ENCODE peak calls at places on chromosome 17, in five cellular contexts. One of them, this sample, is unnamed.

GRCh38 chr17:64599187-64599676 is 62.9 kb downstream of the SMURF2 start:
- DNase-seq in HCT116: no peak
- DNase-seq in choroid plexus epithelial cell: peak; percentile 28
- DNase-seq in cardiac fibroblast: no peak
- DNase-seq in progenitor cell of endocrine pancreas: no peak
- DNase-seq in this sample: no peak

GRCh38 chr17:66541461-66542182 is 239.2 kb downstream of the PRKCA start:
- DNase-seq in HCT116: no peak
- DNase-seq in choroid plexus epithelial cell: peak; percentile 72
- DNase-seq in cardiac fibroblast: peak; percentile 67
- DNase-seq in progenitor cell of endocrine pancreas: no peak
- DNase-seq in this sample: no peak

GRCh38 chr17:48630009-48630924 is 4.1 kb upstream of the HOXB9 start:
- DNase-seq in HCT116: no peak
- DNase-seq in choroid plexus epithelial cell: no peak
- DNase-seq in cardiac fibroblast: no peak
- DNase-seq in progenitor cell of endocrine pancreas: no peak
- DNase-seq in this sample: no peak

GRCh38 chr17:83161298-83162034 is 82.1 kb downstream of the METRNL start:
- DNase-seq in HCT116: no peak
- DNase-seq in choroid plexus epithelial cell: no peak
- DNase-seq in cardiac fibroblast: no peak
- DNase-seq in progenitor cell of endocrine pancreas: no peak
- DNase-seq in this sample: no peak

GRCh38 chr17:48543854-48544355 is 1.0 kb downstream of the HOXB2 start:
- DNase-seq in HCT116: no peak
- DNase-seq in choroid plexus epithelial cell: no peak
- DNase-seq in cardiac fibroblast: no peak
- DNase-seq in progenitor cell of endocrine pancreas: no peak
- DNase-seq in this sample: no peak

GRCh38 chr17:79505199-79505598 is 105.7 kb downstream of the RBFOX3 start:
- DNase-seq in HCT116: no peak
- DNase-seq in choroid plexus epithelial cell: no peak
- DNase-seq in cardiac fibroblast: no peak
- DNase-seq in progenitor cell of endocrine pancreas: no peak
- DNase-seq in this sample: no peak

GRCh38 chr17:79844869-79845600 is 5.8 kb upstream of the CBX4 start:
- DNase-seq in HCT116: no peak
- DNase-seq in choroid plexus epithelial cell: no peak
- DNase-seq in cardiac fibroblast: peak; percentile 21
- DNase-seq in progenitor cell of endocrine pancreas: peak; percentile 59
- DNase-seq in this sample: no peak

GRCh38 chr17:39194089-39194984 is 3.1 kb downstream of the CACNB1 start:
- DNase-seq in HCT116: no peak
- DNase-seq in choroid plexus epithelial cell: peak; percentile 53
- DNase-seq in cardiac fibroblast: peak; percentile 68
- DNase-seq in progenitor cell of endocrine pancreas: no peak
- DNase-seq in this sample: no peak

GRCh38 chr17:7922499-7923289 is 6.6 kb upstream of the RNF227 start:
- DNase-seq in HCT116: no peak
- DNase-seq in choroid plexus epithelial cell: peak; percentile 83
- DNase-seq in cardiac fibroblast: peak; percentile 77
- DNase-seq in progenitor cell of endocrine pancreas: peak; percentile 80
- DNase-seq in this sample: peak; percentile 82

GRCh38 chr17:39012725-39013124 is 45.5 kb upstream of the FBXO47 start:
- DNase-seq in HCT116: no peak
- DNase-seq in choroid plexus epithelial cell: no peak
- DNase-seq in cardiac fibroblast: no peak
- DNase-seq in progenitor cell of endocrine pancreas: no peak
- DNase-seq in this sample: no peak

GRCh38 chr17:2239882-2240430 is 63.6 kb downstream of the SMG6 start:
- DNase-seq in HCT116: no peak
- DNase-seq in choroid plexus epithelial cell: peak; percentile 96
- DNase-seq in cardiac fibroblast: peak; percentile 94
- DNase-seq in progenitor cell of endocrine pancreas: no peak
- DNase-seq in this sample: no peak

GRCh38 chr17:31489295-31490018 is 98.0 kb downstream of the RAB11FIP4 start:
- DNase-seq in HCT116: peak; percentile 31
- DNase-seq in choroid plexus epithelial cell: no peak
- DNase-seq in cardiac fibroblast: no peak
- DNase-seq in progenitor cell of endocrine pancreas: peak; percentile 62
- DNase-seq in this sample: no peak

GRCh38 chr17:32518856-32519768 is 32.3 kb downstream of the CDK5R1 start:
- DNase-seq in HCT116: no peak
- DNase-seq in choroid plexus epithelial cell: peak; percentile 16
- DNase-seq in cardiac fibroblast: peak; percentile 67
- DNase-seq in progenitor cell of endocrine pancreas: peak; percentile 57
- DNase-seq in this sample: peak; percentile 77

GRCh38 chr17:75049057-75049456 is 2.0 kb downstream of the KCTD2 start:
- DNase-seq in HCT116: no peak
- DNase-seq in choroid plexus epithelial cell: no peak
- DNase-seq in cardiac fibroblast: no peak
- DNase-seq in progenitor cell of endocrine pancreas: no peak
- DNase-seq in this sample: no peak

GRCh38 chr17:56707312-56708219 is 114.1 kb downstream of the NOG start:
- DNase-seq in HCT116: no peak
- DNase-seq in choroid plexus epithelial cell: peak; percentile 4
- DNase-seq in cardiac fibroblast: peak; percentile 38
- DNase-seq in progenitor cell of endocrine pancreas: no peak
- DNase-seq in this sample: peak; percentile 29

GRCh38 chr17:1865252-1866037 is 35.6 kb downstream of the RPA1 start:
- DNase-seq in HCT116: peak; percentile 4
- DNase-seq in choroid plexus epithelial cell: peak; percentile 40
- DNase-seq in cardiac fibroblast: peak; percentile 62
- DNase-seq in progenitor cell of endocrine pancreas: no peak
- DNase-seq in this sample: no peak

GRCh38 chr17:75331671-75332070 is 42.4 kb upstream of the SLC25A19 start:
- DNase-seq in HCT116: no peak
- DNase-seq in choroid plexus epithelial cell: no peak
- DNase-seq in cardiac fibroblast: no peak
- DNase-seq in progenitor cell of endocrine pancreas: no peak
- DNase-seq in this sample: no peak

GRCh38 chr17:59565959-59566324 is 532 bp downstream of the DHX40 start:
- DNase-seq in HCT116: peak; percentile 81
- DNase-seq in choroid plexus epithelial cell: peak; percentile 80
- DNase-seq in cardiac fibroblast: peak; percentile 86
- DNase-seq in progenitor cell of endocrine pancreas: peak; percentile 35
- DNase-seq in this sample: peak; percentile 39

GRCh38 chr17:40348562-40349476 is 15.7 kb downstream of the GJD3 start:
- DNase-seq in HCT116: no peak
- DNase-seq in choroid plexus epithelial cell: no peak
- DNase-seq in cardiac fibroblast: no peak
- DNase-seq in progenitor cell of endocrine pancreas: no peak
- DNase-seq in this sample: no peak

GRCh38 chr17:75031972-75032895 is 14.5 kb downstream of the ATP5PD start:
- DNase-seq in HCT116: peak; percentile 38
- DNase-seq in choroid plexus epithelial cell: peak; percentile 64
- DNase-seq in cardiac fibroblast: peak; percentile 78
- DNase-seq in progenitor cell of endocrine pancreas: no peak
- DNase-seq in this sample: no peak

GRCh38 chr17:82819015-82819414 is 20.8 kb downstream of the ZNF750 start:
- DNase-seq in HCT116: no peak
- DNase-seq in choroid plexus epithelial cell: no peak
- DNase-seq in cardiac fibroblast: no peak
- DNase-seq in progenitor cell of endocrine pancreas: no peak
- DNase-seq in this sample: no peak

GRCh38 chr17:41486809-41487530 is 2.7 kb downstream of the KRT36 start:
- DNase-seq in HCT116: no peak
- DNase-seq in choroid plexus epithelial cell: no peak
- DNase-seq in cardiac fibroblast: peak; percentile 9
- DNase-seq in progenitor cell of endocrine pancreas: no peak
- DNase-seq in this sample: no peak

GRCh38 chr17:20066253-20066652 is 57.1 kb downstream of the SPECC1 start:
- DNase-seq in HCT116: no peak
- DNase-seq in choroid plexus epithelial cell: peak; percentile 64
- DNase-seq in cardiac fibroblast: peak; percentile 79
- DNase-seq in progenitor cell of endocrine pancreas: no peak
- DNase-seq in this sample: no peak

GRCh38 chr17:69500911-69501429 is 86.5 kb downstream of the MAP2K6 start:
- DNase-seq in HCT116: no peak
- DNase-seq in choroid plexus epithelial cell: no peak
- DNase-seq in cardiac fibroblast: no peak
- DNase-seq in progenitor cell of endocrine pancreas: no peak
- DNase-seq in this sample: no peak
- TF ChIP-seq CTCF in HCT116: no peak
- TF ChIP-seq CTCF in choroid plexus epithelial cell: no peak
- TF ChIP-seq CTCF in cardiac fibroblast: no peak
- TF ChIP-seq CTCF in progenitor cell of endocrine pancreas: no peak
- TF ChIP-seq CTCF in this sample: no peak

DNA sequence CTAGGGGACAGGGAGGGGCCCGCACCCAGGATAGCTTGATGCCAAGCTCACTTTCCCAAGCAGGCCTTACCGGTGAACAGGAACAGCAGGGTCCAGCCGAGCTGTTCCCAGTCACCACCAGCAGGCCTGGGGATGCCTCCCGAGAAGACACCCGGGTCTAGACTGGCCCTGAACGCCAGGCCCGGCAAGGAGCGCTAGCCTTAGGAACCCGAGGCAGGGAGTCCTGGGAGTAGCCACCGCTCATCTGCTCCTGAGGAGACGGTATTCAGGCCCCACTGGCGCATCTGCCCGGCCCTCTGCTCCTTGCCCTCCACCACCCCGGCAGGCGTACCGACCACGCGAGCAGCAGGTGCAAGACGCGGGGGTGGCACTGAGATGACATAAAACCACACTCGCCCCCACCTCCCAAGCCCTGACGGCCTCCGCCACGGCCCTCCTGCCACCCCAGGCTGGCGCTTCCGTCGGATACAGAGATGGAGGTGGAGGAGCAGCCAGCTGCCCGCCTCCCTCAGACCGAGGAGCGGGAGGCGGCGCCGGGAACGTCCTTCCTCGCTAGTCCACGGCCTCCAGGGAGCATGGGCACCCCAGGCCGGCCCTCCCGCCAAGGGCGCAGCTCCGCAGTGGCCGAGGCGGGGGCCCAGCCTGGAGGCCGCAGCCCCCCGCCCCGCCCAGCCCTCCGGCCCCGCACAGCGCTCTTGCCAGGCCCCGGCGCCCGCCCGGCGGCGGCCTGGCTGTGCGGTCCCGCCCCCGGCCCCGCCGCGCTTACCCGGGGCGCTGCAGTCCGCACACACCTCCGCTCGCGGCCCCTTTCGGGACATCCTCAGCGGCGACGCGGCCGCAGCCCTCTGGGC is 662 bp downstream of the GIT1 start:
- DNase-seq in HCT116: no peak
- DNase-seq in choroid plexus epithelial cell: peak; percentile 41
- DNase-seq in cardiac fibroblast: peak; percentile 38
- DNase-seq in progenitor cell of endocrine pancreas: no peak
- DNase-seq in this sample: no peak
- TF ChIP-seq CTCF in HCT116: no peak
- TF ChIP-seq CTCF in choroid plexus epithelial cell: no peak
- TF ChIP-seq CTCF in cardiac fibroblast: no peak
- TF ChIP-seq CTCF in progenitor cell of endocrine pancreas: no peak
- TF ChIP-seq CTCF in this sample: no peak

DNA sequence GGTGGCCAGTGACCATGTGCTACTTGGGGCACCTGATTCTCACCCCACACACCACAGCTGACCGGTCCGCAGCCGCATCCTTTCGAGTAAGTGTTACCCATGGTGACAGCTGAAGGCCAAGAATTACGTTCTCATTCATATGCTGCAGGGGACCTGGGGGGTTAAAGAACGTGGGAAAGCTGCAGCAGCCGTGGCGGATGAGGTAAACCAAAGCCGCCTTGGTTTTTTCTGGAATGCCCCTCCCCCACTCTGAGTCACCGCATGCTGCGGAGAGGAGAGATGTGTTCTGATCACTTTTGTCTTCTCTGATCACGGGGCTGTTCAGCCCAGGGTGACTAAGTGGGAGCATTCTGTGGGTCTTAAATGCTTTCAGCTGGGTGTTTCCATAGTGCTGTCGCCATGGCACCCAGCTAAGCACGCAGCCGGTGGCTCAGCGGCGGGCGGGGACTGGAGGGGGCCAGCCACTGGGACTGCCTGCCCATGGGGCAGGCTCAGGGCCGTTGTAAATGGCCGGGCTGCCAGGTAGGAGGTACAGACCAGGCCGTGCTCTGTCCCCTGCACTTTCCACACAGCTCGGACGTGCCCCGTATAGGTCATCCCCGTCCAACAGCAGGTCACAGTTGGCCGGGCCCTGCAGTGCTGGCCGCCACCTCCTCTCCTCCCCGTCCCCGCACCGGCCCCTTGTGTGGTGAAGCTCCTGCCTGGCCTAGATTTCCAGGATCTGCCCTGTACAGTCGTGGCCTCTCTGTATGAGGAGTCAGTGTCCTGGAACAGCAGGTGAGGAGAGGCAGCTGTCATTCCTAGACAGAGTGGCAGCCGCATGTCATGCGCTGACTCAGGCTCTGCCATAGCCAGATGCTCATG is 60.0 kb downstream of the BAIAP2 start:
- DNase-seq in HCT116: peak; percentile 99
- DNase-seq in choroid plexus epithelial cell: peak; percentile 99
- DNase-seq in cardiac fibroblast: peak; percentile 100
- DNase-seq in progenitor cell of endocrine pancreas: peak; percentile 44
- DNase-seq in this sample: peak; percentile 77
- TF ChIP-seq CTCF in HCT116: no peak
- TF ChIP-seq CTCF in choroid plexus epithelial cell: peak; percentile 21
- TF ChIP-seq CTCF in cardiac fibroblast: no peak
- TF ChIP-seq CTCF in progenitor cell of endocrine pancreas: peak; percentile 20
- TF ChIP-seq CTCF in this sample: no peak

DNA sequence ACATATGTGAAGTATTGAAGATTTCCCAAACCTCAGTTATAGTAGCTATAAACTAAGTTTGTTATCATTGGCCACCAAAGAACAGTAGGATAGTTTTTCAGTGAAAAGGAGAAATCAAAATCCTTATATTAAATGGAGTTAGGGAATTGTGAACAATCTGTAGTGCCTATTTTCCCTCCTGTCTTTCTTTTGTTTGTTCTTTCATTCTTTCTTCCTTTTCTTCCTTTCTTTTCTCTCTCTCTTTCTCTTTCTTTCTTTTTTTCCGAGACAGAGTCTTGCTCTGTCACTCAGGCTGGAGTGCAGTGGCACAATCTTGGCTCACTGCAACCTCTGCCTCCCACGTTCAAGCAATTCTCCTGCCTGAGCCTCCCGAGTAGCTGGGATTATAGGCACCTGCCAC is 48.8 kb downstream of the SSH2 start:
- DNase-seq in HCT116: no peak
- DNase-seq in choroid plexus epithelial cell: no peak
- DNase-seq in cardiac fibroblast: no peak
- DNase-seq in progenitor cell of endocrine pancreas: no peak
- DNase-seq in this sample: no peak
- TF ChIP-seq CTCF in HCT116: no peak
- TF ChIP-seq CTCF in choroid plexus epithelial cell: no peak
- TF ChIP-seq CTCF in cardiac fibroblast: no peak
- TF ChIP-seq CTCF in progenitor cell of endocrine pancreas: no peak
- TF ChIP-seq CTCF in this sample: no peak

This sample was measured in mesothelial cell of epicardium.